ENCODE peak calls at places on chromosomes 12 and 14, in eight cellular contexts. One of them, this sample, is unnamed.

GRCh38 chr12:49609875-49610154 is 4.4 kb upstream of the FAM186B start:
- DNase-seq in brain microvascular endothelial cell: no peak
- DNase-seq in lung: no peak
- DNase-seq in tibial nerve: no peak
- DNase-seq in HepG2: no peak
- DNase-seq in fibroblast of lung: no peak
- DNase-seq in osteocyte: no peak
- DNase-seq in mesothelial cell of epicardium: no peak
- DNase-seq in this sample: peak; percentile 49

GRCh38 chr14:70004791-70005190 is 125.6 kb downstream of the SMOC1 start:
- DNase-seq in HepG2: no peak
- DNase-seq in tibial nerve: no peak
- DNase-seq in brain microvascular endothelial cell: no peak
- DNase-seq in fibroblast of lung: no peak
- DNase-seq in lung: no peak
- DNase-seq in osteocyte: no peak
- DNase-seq in mesothelial cell of epicardium: no peak
- DNase-seq in this sample: no peak

GRCh38 chr14:61585598-61586538 is 109.4 kb upstream of the HIF1A start:
- DNase-seq in mesothelial cell of epicardium: no peak
- DNase-seq in osteocyte: no peak
- DNase-seq in brain microvascular endothelial cell: peak; percentile 82
- DNase-seq in HepG2: no peak
- DNase-seq in tibial nerve: peak; percentile 55
- DNase-seq in fibroblast of lung: peak; percentile 83
- DNase-seq in lung: peak; percentile 37
- DNase-seq in this sample: peak; percentile 77

GRCh38 chr14:69475194-69475818 is 9.2 kb upstream of the PLEKHD1 start:
- DNase-seq in tibial nerve: no peak
- DNase-seq in fibroblast of lung: peak; percentile 15
- DNase-seq in brain microvascular endothelial cell: no peak
- DNase-seq in osteocyte: no peak
- DNase-seq in mesothelial cell of epicardium: no peak
- DNase-seq in lung: no peak
- DNase-seq in HepG2: peak; percentile 19
- DNase-seq in this sample: peak; percentile 53

GRCh38 chr14:75196468-75196867 is 20.1 kb upstream of the TMED10 start:
- DNase-seq in tibial nerve: no peak
- DNase-seq in fibroblast of lung: no peak
- DNase-seq in lung: no peak
- DNase-seq in osteocyte: no peak
- DNase-seq in brain microvascular endothelial cell: no peak
- DNase-seq in HepG2: peak; percentile 84
- DNase-seq in mesothelial cell of epicardium: no peak
- DNase-seq in this sample: no peak

GRCh38 chr14:89537911-89538310 is 120.9 kb upstream of the FOXN3 start:
- DNase-seq in lung: no peak
- DNase-seq in HepG2: no peak
- DNase-seq in brain microvascular endothelial cell: no peak
- DNase-seq in fibroblast of lung: no peak
- DNase-seq in mesothelial cell of epicardium: no peak
- DNase-seq in tibial nerve: no peak
- DNase-seq in osteocyte: no peak
- DNase-seq in this sample: no peak

GRCh38 chr14:87869619-87870583 is 123.1 kb downstream of the GALC start:
- DNase-seq in mesothelial cell of epicardium: no peak
- DNase-seq in HepG2: no peak
- DNase-seq in osteocyte: no peak
- DNase-seq in lung: no peak
- DNase-seq in tibial nerve: peak; percentile 6
- DNase-seq in fibroblast of lung: peak; percentile 4
- DNase-seq in brain microvascular endothelial cell: no peak
- DNase-seq in this sample: peak; percentile 87

GRCh38 chr12:65759735-65760134 is 64.5 kb upstream of the HMGA2 start:
- DNase-seq in osteocyte: no peak
- DNase-seq in lung: no peak
- DNase-seq in brain microvascular endothelial cell: no peak
- DNase-seq in mesothelial cell of epicardium: no peak
- DNase-seq in fibroblast of lung: no peak
- DNase-seq in tibial nerve: no peak
- DNase-seq in HepG2: no peak
- DNase-seq in this sample: no peak

GRCh38 chr14:33678012-33678411 is 272.9 kb downstream of the EGLN3 start:
- DNase-seq in fibroblast of lung: no peak
- DNase-seq in osteocyte: no peak
- DNase-seq in HepG2: no peak
- DNase-seq in tibial nerve: no peak
- DNase-seq in brain microvascular endothelial cell: no peak
- DNase-seq in lung: no peak
- DNase-seq in mesothelial cell of epicardium: no peak
- DNase-seq in this sample: no peak

GRCh38 chr12:77521458-77522115 is 309.1 kb upstream of the NAV3 start:
- DNase-seq in tibial nerve: no peak
- DNase-seq in osteocyte: no peak
- DNase-seq in fibroblast of lung: peak; percentile 47
- DNase-seq in HepG2: no peak
- DNase-seq in mesothelial cell of epicardium: no peak
- DNase-seq in brain microvascular endothelial cell: peak; percentile 9
- DNase-seq in lung: no peak
- DNase-seq in this sample: peak; percentile 5

GRCh38 chr14:44988694-44989093 is 26.7 kb downstream of the TOGARAM1 start:
- DNase-seq in lung: no peak
- DNase-seq in brain microvascular endothelial cell: no peak
- DNase-seq in mesothelial cell of epicardium: no peak
- DNase-seq in osteocyte: no peak
- DNase-seq in fibroblast of lung: no peak
- DNase-seq in tibial nerve: no peak
- DNase-seq in HepG2: no peak
- DNase-seq in this sample: no peak

GRCh38 chr14:95497561-95498011 is 18.9 kb downstream of the SYNE3 start:
- DNase-seq in brain microvascular endothelial cell: no peak
- DNase-seq in tibial nerve: no peak
- DNase-seq in lung: no peak
- DNase-seq in mesothelial cell of epicardium: no peak
- DNase-seq in osteocyte: no peak
- DNase-seq in HepG2: no peak
- DNase-seq in fibroblast of lung: peak; percentile 75
- DNase-seq in this sample: no peak

GRCh38 chr14:73059326-73059725 is 992 bp downstream of the RBM25 start:
- DNase-seq in HepG2: peak; percentile 10
- DNase-seq in tibial nerve: no peak
- DNase-seq in osteocyte: no peak
- DNase-seq in brain microvascular endothelial cell: no peak
- DNase-seq in fibroblast of lung: peak; percentile 28
- DNase-seq in mesothelial cell of epicardium: no peak
- DNase-seq in lung: no peak
- DNase-seq in this sample: no peak

GRCh38 chr12:3527181-3527580 is 36.2 kb downstream of the PRMT8 start:
- DNase-seq in osteocyte: no peak
- DNase-seq in brain microvascular endothelial cell: peak; percentile 92
- DNase-seq in fibroblast of lung: peak; percentile 64
- DNase-seq in lung: no peak
- DNase-seq in HepG2: no peak
- DNase-seq in tibial nerve: no peak
- DNase-seq in mesothelial cell of epicardium: no peak
- DNase-seq in this sample: peak; percentile 83

GRCh38 chr12:62933871-62934798 is 815 bp downstream of the PPM1H start:
- DNase-seq in fibroblast of lung: peak; percentile 9
- DNase-seq in lung: peak; percentile 38
- DNase-seq in tibial nerve: no peak
- DNase-seq in HepG2: no peak
- DNase-seq in mesothelial cell of epicardium: no peak
- DNase-seq in brain microvascular endothelial cell: peak; percentile 15
- DNase-seq in osteocyte: no peak
- DNase-seq in this sample: peak; percentile 28

GRCh38 chr12:29309320-29309902 is 71.6 kb downstream of the ERGIC2 start:
- DNase-seq in lung: no peak
- DNase-seq in tibial nerve: no peak
- DNase-seq in HepG2: no peak
- DNase-seq in brain microvascular endothelial cell: no peak
- DNase-seq in mesothelial cell of epicardium: no peak
- DNase-seq in osteocyte: no peak
- DNase-seq in fibroblast of lung: peak; percentile 63
- DNase-seq in this sample: peak; percentile 26

GRCh38 chr14:53389207-53389606 is 236.1 kb upstream of the DDHD1 start:
- DNase-seq in fibroblast of lung: no peak
- DNase-seq in mesothelial cell of epicardium: no peak
- DNase-seq in osteocyte: no peak
- DNase-seq in tibial nerve: no peak
- DNase-seq in brain microvascular endothelial cell: no peak
- DNase-seq in lung: no peak
- DNase-seq in HepG2: no peak
- DNase-seq in this sample: no peak

GRCh38 chr14:53391631-53392030 is 238.5 kb upstream of the DDHD1 start:
- DNase-seq in osteocyte: no peak
- DNase-seq in fibroblast of lung: peak; percentile 57
- DNase-seq in lung: no peak
- DNase-seq in brain microvascular endothelial cell: peak; percentile 75
- DNase-seq in HepG2: no peak
- DNase-seq in mesothelial cell of epicardium: no peak
- DNase-seq in tibial nerve: no peak
- DNase-seq in this sample: peak; percentile 56

GRCh38 chr14:53391156-53391555 is 238.0 kb upstream of the DDHD1 start:
- DNase-seq in tibial nerve: no peak
- DNase-seq in mesothelial cell of epicardium: no peak
- DNase-seq in fibroblast of lung: peak; percentile 78
- DNase-seq in lung: no peak
- DNase-seq in brain microvascular endothelial cell: peak; percentile 47
- DNase-seq in osteocyte: no peak
- DNase-seq in HepG2: peak; percentile 13
- DNase-seq in this sample: peak; percentile 58

GRCh38 chr14:53386359-53386758 is 233.2 kb upstream of the DDHD1 start:
- DNase-seq in osteocyte: no peak
- DNase-seq in mesothelial cell of epicardium: no peak
- DNase-seq in brain microvascular endothelial cell: no peak
- DNase-seq in tibial nerve: no peak
- DNase-seq in HepG2: no peak
- DNase-seq in lung: no peak
- DNase-seq in fibroblast of lung: no peak
- DNase-seq in this sample: no peak

DNA sequence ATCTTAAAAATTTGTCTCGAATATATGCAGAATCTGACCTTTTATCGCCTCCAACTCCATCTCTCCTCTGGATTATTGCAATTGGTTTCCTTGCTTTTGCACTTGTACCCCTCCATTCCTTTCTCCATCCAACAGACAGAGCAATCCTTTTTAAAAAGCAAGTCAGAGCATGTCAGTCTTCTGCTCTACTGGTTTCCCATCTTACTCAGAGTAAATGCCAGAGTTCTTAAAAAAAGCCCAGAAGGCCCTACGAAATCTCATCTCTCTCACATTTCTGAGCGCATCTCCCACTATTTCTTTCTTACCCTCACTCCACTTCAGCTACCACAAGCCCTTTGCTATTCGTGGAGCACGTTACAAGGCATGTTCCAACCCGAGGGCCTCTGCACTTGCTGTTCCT is 236.9 kb upstream of the DDHD1 start:
- DNase-seq in HepG2: no peak
- DNase-seq in tibial nerve: no peak
- DNase-seq in brain microvascular endothelial cell: no peak
- DNase-seq in osteocyte: no peak
- DNase-seq in lung: no peak
- DNase-seq in fibroblast of lung: no peak
- DNase-seq in mesothelial cell of epicardium: no peak
- DNase-seq in this sample: no peak
- TF ChIP-seq CTCF in HepG2: no peak
- TF ChIP-seq CTCF in tibial nerve: no peak
- TF ChIP-seq CTCF in brain microvascular endothelial cell: no peak
- TF ChIP-seq CTCF in osteocyte: no peak
- TF ChIP-seq CTCF in lung: no peak
- TF ChIP-seq CTCF in fibroblast of lung: no peak
- TF ChIP-seq CTCF in mesothelial cell of epicardium: no peak
- TF ChIP-seq CTCF in this sample: no peak

DNA sequence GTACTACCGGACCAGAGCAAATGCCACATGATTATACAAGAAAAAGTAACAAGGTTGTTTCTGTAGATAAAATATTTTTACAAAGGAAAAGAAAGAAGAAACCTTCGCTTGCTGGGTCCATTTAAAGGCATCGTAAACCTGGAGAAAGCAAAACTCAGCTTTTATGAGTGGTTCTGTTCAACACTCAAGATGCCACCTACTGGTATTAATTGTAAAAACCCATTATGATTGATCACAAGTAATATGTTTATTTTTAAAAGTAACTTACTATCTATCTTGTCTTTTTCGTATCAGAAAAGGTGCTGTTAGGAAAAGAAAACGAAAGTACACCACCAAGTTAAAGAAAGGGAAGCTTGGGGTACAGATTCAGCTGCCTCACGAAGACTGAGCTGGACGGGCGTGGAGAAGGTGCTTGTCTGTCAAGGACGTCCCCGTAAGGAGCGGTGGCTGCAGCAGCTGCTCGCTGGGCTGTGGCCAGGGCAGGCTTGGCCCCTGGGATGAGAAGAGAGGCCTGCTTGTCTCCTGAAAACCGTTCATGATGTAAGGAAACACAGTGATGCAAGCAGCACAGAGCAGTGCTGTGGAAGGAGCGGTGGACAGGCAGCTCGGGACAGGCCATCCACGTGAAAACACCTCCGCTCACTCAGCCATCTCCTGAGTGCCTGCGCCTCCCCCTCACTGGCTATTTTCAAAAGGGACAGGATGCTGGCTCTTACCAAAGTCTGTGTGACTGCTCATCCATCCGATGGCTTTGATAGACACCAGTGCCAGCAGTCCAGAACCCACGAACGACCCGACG is 25.0 kb downstream of the SLC15A4 start:
- DNase-seq in brain microvascular endothelial cell: no peak
- DNase-seq in fibroblast of lung: no peak
- DNase-seq in HepG2: no peak
- DNase-seq in osteocyte: no peak
- DNase-seq in mesothelial cell of epicardium: no peak
- DNase-seq in lung: no peak
- DNase-seq in tibial nerve: no peak
- DNase-seq in this sample: no peak
- TF ChIP-seq CTCF in brain microvascular endothelial cell: peak; percentile 12
- TF ChIP-seq CTCF in fibroblast of lung: no peak
- TF ChIP-seq CTCF in HepG2: no peak
- TF ChIP-seq CTCF in osteocyte: peak; percentile 21
- TF ChIP-seq CTCF in mesothelial cell of epicardium: peak; percentile 16
- TF ChIP-seq CTCF in lung: no peak
- TF ChIP-seq CTCF in tibial nerve: no peak
- TF ChIP-seq CTCF in this sample: no peak

GRCh38 chr12:102811125-102811737 is 105.8 kb downstream of the PAH start:
- DNase-seq in brain microvascular endothelial cell: no peak
- DNase-seq in lung: no peak
- DNase-seq in HepG2: peak; percentile 18
- DNase-seq in osteocyte: no peak
- DNase-seq in tibial nerve: peak; percentile 47
- DNase-seq in mesothelial cell of epicardium: peak; percentile 68
- DNase-seq in fibroblast of lung: no peak
- DNase-seq in this sample: peak; percentile 30
- TF ChIP-seq CTCF in brain microvascular endothelial cell: peak; percentile 52
- TF ChIP-seq CTCF in lung: no peak
- TF ChIP-seq CTCF in HepG2: peak; percentile 60
- TF ChIP-seq CTCF in osteocyte: peak; percentile 51
- TF ChIP-seq CTCF in tibial nerve: peak; percentile 16
- TF ChIP-seq CTCF in mesothelial cell of epicardium: peak; percentile 54
- TF ChIP-seq CTCF in fibroblast of lung: no peak
- TF ChIP-seq CTCF in this sample: peak; percentile 44

DNA sequence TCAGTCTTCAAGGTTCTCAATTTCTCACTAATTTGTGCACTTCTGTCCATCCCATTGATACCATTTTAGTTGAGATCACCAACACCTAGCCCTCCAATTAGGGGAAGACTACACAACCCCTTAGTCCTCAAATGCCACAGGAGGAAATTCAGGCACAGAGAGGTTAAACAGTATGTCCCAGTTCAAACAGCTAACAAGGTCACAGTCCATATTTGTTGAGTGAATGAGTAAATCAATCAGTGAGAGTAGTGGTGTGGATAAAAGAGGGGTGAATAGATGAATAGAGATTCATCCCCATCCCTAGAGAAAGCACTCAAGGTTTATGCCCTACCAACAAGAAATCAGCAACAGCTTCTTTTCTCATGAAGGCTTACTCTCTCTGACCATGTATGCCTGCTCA is 94.2 kb upstream of the RIC8B start:
- DNase-seq in tibial nerve: no peak
- DNase-seq in osteocyte: no peak
- DNase-seq in mesothelial cell of epicardium: no peak
- DNase-seq in fibroblast of lung: no peak
- DNase-seq in HepG2: no peak
- DNase-seq in lung: no peak
- DNase-seq in brain microvascular endothelial cell: no peak
- DNase-seq in this sample: no peak
- TF ChIP-seq CTCF in tibial nerve: no peak
- TF ChIP-seq CTCF in osteocyte: no peak
- TF ChIP-seq CTCF in mesothelial cell of epicardium: no peak
- TF ChIP-seq CTCF in fibroblast of lung: no peak
- TF ChIP-seq CTCF in HepG2: no peak
- TF ChIP-seq CTCF in lung: no peak
- TF ChIP-seq CTCF in brain microvascular endothelial cell: no peak
- TF ChIP-seq CTCF in this sample: no peak